ENCODE peak calls at places on chromosomes 4 and X, in five cellular contexts. One of them, this sample, is unnamed.

GRCh38 chr4:182825786-182826185 is 91.4 kb downstream of the DCTD start:
- DNase-seq in cardiac muscle cell: no peak
- DNase-seq in natural killer cell: no peak
- DNase-seq in omental fat pad: no peak
- DNase-seq in GM12864: no peak
- DNase-seq in this sample: no peak

GRCh38 chr4:3872834-3873313 is 106.7 kb downstream of the ADRA2C start:
- DNase-seq in cardiac muscle cell: no peak
- DNase-seq in natural killer cell: no peak
- DNase-seq in omental fat pad: no peak
- DNase-seq in GM12864: no peak
- DNase-seq in this sample: no peak

GRCh38 chrX:69032601-69033000 is 132.7 kb downstream of the PJA1 start:
- DNase-seq in cardiac muscle cell: no peak
- DNase-seq in natural killer cell: no peak
- DNase-seq in omental fat pad: peak; percentile 7
- DNase-seq in GM12864: no peak
- DNase-seq in this sample: no peak

GRCh38 chrX:46770006-46770816 is 11.3 kb upstream of the SLC9A7 start:
- DNase-seq in cardiac muscle cell: no peak
- DNase-seq in natural killer cell: no peak
- DNase-seq in omental fat pad: no peak
- DNase-seq in GM12864: no peak
- DNase-seq in this sample: peak; percentile 26

GRCh38 chr4:112517067-112517588 is 1.1 kb upstream of the NEUROG2 start:
- DNase-seq in cardiac muscle cell: no peak
- DNase-seq in natural killer cell: no peak
- DNase-seq in omental fat pad: no peak
- DNase-seq in GM12864: peak; percentile 68
- DNase-seq in this sample: no peak

GRCh38 chr4:116733368-116733767 is 352.0 kb downstream of the TRAM1L1 start:
- DNase-seq in cardiac muscle cell: no peak
- DNase-seq in natural killer cell: no peak
- DNase-seq in omental fat pad: no peak
- DNase-seq in GM12864: no peak
- DNase-seq in this sample: no peak

GRCh38 chrX:23959781-23960180 is 52.0 kb downstream of the CXorf58 start:
- DNase-seq in cardiac muscle cell: no peak
- DNase-seq in natural killer cell: no peak
- DNase-seq in omental fat pad: no peak
- DNase-seq in GM12864: no peak
- DNase-seq in this sample: no peak

GRCh38 chrX:23525531-23525930 is 141.8 kb upstream of the PRDX4 start:
- DNase-seq in cardiac muscle cell: no peak
- DNase-seq in natural killer cell: no peak
- DNase-seq in omental fat pad: no peak
- DNase-seq in GM12864: no peak
- DNase-seq in this sample: no peak

GRCh38 chrX:78513996-78514745 is 145.0 kb downstream of the RTL3 start:
- DNase-seq in cardiac muscle cell: no peak
- DNase-seq in natural killer cell: no peak
- DNase-seq in omental fat pad: no peak
- DNase-seq in GM12864: no peak
- DNase-seq in this sample: no peak

DNA sequence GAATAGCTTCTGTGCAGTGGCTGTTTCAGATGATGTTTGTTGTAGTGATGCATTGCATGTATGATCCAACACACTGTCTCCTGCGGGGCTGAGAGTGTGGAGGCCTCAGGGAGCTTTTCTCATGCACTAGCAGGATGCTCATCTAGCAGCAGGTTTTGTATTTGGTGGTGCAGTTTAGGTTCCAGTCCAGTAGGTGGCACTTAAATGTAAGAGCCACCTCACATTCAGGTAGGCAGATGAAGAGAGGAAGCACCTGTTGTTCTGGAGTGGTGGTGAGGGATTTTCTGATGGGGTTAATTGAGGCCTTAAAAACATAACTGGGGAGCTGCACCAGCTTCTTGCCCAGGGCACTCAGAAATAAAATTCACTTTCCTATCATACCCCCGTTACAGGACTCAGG is 300.9 kb downstream of the SPIN4 start:
- DNase-seq in cardiac muscle cell: no peak
- DNase-seq in natural killer cell: no peak
- DNase-seq in omental fat pad: no peak
- DNase-seq in GM12864: no peak
- DNase-seq in this sample: no peak
- TF ChIP-seq CTCF in cardiac muscle cell: no peak
- TF ChIP-seq CTCF in natural killer cell: no peak
- TF ChIP-seq CTCF in omental fat pad: no peak
- TF ChIP-seq CTCF in GM12864: peak; percentile 18
- TF ChIP-seq CTCF in this sample: peak; percentile 12

GRCh38 chr4:137572647-137573046 is 40.4 kb upstream of the PCDH18 start:
- DNase-seq in cardiac muscle cell: no peak
- DNase-seq in natural killer cell: no peak
- DNase-seq in omental fat pad: no peak
- DNase-seq in GM12864: no peak
- DNase-seq in this sample: no peak

GRCh38 chr4:137572163-137572562 is 39.9 kb upstream of the PCDH18 start:
- DNase-seq in cardiac muscle cell: no peak
- DNase-seq in natural killer cell: no peak
- DNase-seq in omental fat pad: no peak
- DNase-seq in GM12864: no peak
- DNase-seq in this sample: no peak

GRCh38 chr4:137576437-137576836 is 44.1 kb upstream of the PCDH18 start:
- DNase-seq in cardiac muscle cell: no peak
- DNase-seq in natural killer cell: no peak
- DNase-seq in omental fat pad: no peak
- DNase-seq in GM12864: no peak
- DNase-seq in this sample: no peak
- TF ChIP-seq CTCF in cardiac muscle cell: no peak
- TF ChIP-seq CTCF in natural killer cell: no peak
- TF ChIP-seq CTCF in omental fat pad: no peak
- TF ChIP-seq CTCF in GM12864: no peak
- TF ChIP-seq CTCF in this sample: no peak

GRCh38 chr4:23614284-23614892 is 275.5 kb downstream of the PPARGC1A start:
- DNase-seq in cardiac muscle cell: peak; percentile 22
- DNase-seq in natural killer cell: no peak
- DNase-seq in omental fat pad: no peak
- DNase-seq in GM12864: no peak
- DNase-seq in this sample: peak; percentile 44
- TF ChIP-seq CTCF in cardiac muscle cell: peak; percentile 22
- TF ChIP-seq CTCF in natural killer cell: no peak
- TF ChIP-seq CTCF in omental fat pad: no peak
- TF ChIP-seq CTCF in GM12864: no peak
- TF ChIP-seq CTCF in this sample: peak; percentile 68

GRCh38 chrX:3230496-3230895 is 116.0 kb downstream of the MXRA5 start:
- DNase-seq in cardiac muscle cell: no peak
- DNase-seq in natural killer cell: no peak
- DNase-seq in omental fat pad: no peak
- DNase-seq in GM12864: no peak
- DNase-seq in this sample: no peak

GRCh38 chrX:3226087-3226486 is 120.4 kb downstream of the MXRA5 start:
- DNase-seq in cardiac muscle cell: no peak
- DNase-seq in natural killer cell: no peak
- DNase-seq in omental fat pad: no peak
- DNase-seq in GM12864: no peak
- DNase-seq in this sample: no peak

GRCh38 chrX:3232262-3232950 is 114.0 kb downstream of the MXRA5 start:
- DNase-seq in cardiac muscle cell: no peak
- DNase-seq in natural killer cell: no peak
- DNase-seq in omental fat pad: no peak
- DNase-seq in GM12864: no peak
- DNase-seq in this sample: no peak

GRCh38 chrX:3227526-3227925 is 118.9 kb downstream of the MXRA5 start:
- DNase-seq in cardiac muscle cell: no peak
- DNase-seq in natural killer cell: no peak
- DNase-seq in omental fat pad: no peak
- DNase-seq in GM12864: no peak
- DNase-seq in this sample: no peak

DNA sequence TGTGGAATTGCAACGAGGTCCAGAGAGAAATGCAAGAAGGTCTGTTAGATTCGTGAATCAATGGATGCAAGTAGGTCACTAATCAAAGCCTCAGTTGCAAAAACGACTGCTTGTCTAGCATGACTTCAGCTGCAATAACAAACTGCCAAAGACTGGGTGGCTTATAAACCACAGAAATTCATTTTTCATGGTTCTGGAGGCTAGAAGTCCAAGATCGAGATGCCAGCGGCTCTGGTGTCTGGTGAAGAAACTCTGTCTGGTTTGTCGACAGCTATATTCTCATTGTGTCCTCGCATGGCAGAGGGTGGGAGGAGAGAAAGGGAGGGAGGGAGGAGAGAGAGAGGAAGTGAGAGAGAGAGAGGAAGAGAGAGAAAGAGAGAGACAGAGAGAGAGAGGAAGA is 114.7 kb downstream of the MXRA5 start:
- DNase-seq in cardiac muscle cell: no peak
- DNase-seq in natural killer cell: no peak
- DNase-seq in omental fat pad: no peak
- DNase-seq in GM12864: no peak
- DNase-seq in this sample: no peak
- TF ChIP-seq CTCF in cardiac muscle cell: no peak
- TF ChIP-seq CTCF in natural killer cell: no peak
- TF ChIP-seq CTCF in omental fat pad: no peak
- TF ChIP-seq CTCF in GM12864: no peak
- TF ChIP-seq CTCF in this sample: no peak